ENCODE peak calls at places on chromosomes 3 and 15, in four cellular contexts. T, G, P and R are unnamed samples.

GRCh38 chr15:37823601-37824275 is 110.7 kb upstream of the TMCO5A start:
- DNase-seq in T (no peak), G (no peak), P (no peak), R (no peak)

GRCh38 chr3:56700136-56700535 is 17.1 kb upstream of the TASOR start:
- DNase-seq in T (no peak), G (no peak), P (no peak), R (no peak)

GRCh38 chr15:27592036-27592725 is 506.9 kb downstream of the OCA2 start:
- DNase-seq in T (no peak), G (no peak), P (no peak), R (no peak)

GRCh38 chr15:55276324-55276723 is 13.3 kb downstream of the RAB27A start:
- DNase-seq in T (no peak), G (no peak), P (no peak), R (no peak)

GRCh38 chr3:20060924-20061323 is 20.7 kb downstream of the KAT2B start:
- DNase-seq in T (no peak), G (no peak), P (no peak), R (no peak)

GRCh38 chr3:17973559-17973906 is 231.1 kb upstream of the TBC1D5 start:
- DNase-seq in T (no peak), G (no peak), P (no peak), R (no peak)

GRCh38 chr3:5136619-5137429 is 14.7 kb downstream of the ARL8B start:
- DNase-seq in T (peak), G (no peak), P (no peak), R (peak)

GRCh38 chr15:90552162-90552928 is 22.6 kb downstream of the CRTC3 start:
- DNase-seq in T (no peak), G (no peak), P (no peak), R (no peak)

DNA sequence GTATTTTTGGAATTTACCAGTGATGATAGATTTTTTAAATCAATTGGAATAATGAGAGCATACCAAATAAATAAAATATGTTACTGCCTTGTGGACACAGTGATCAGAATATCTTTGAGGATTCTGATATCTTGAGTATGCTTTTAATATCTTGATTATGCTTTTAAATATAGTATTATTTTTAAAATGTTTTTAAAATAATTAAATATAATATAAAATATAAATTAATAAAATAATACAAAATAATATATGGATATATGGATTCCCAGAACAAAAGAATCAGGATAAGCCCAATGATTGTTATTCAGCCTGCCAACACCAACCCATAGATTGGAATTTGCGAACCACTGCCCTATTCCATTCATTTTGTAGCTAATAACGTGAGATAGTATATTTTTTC is 91.9 kb upstream of the MLF1 start:
- DNase-seq in T (no peak), G (no peak), P (no peak), R (no peak)
- TF ChIP-seq POLR2A in T (no peak), G (no peak), P (no peak), R (no peak)

DNA sequence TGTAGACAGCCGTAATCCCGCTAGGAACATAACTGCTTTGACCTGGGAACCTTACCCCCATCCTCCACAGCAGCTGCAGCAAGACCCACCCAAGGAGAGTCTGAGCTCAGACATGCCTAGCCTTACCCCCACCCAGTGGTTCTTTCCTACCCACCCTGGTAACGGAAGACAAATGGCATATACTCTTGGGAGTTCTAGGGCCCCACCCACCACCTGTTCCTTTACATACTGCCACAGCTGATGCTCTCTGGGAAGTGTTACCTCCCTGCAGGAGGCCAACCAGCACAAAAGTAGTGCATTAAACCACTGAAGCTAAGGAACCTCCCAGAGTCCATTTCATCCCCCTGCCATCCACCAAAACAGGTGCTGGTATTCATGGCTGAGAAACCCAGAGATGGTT is 50.6 kb upstream of the AZI2 start:
- DNase-seq in T (no peak), G (no peak), P (no peak), R (no peak)
- TF ChIP-seq POLR2AphosphoS5 in T (no peak), G (no peak), P (no peak), R (no peak)

GRCh38 chr3:138834359-138835176 is at the start of gene PIK3CB:
- DNase-seq in T (peak), G (peak), P (peak), R (peak)
- TF ChIP-seq POLR2A in T (peak), G (no peak), P (peak), R (peak)

DNA sequence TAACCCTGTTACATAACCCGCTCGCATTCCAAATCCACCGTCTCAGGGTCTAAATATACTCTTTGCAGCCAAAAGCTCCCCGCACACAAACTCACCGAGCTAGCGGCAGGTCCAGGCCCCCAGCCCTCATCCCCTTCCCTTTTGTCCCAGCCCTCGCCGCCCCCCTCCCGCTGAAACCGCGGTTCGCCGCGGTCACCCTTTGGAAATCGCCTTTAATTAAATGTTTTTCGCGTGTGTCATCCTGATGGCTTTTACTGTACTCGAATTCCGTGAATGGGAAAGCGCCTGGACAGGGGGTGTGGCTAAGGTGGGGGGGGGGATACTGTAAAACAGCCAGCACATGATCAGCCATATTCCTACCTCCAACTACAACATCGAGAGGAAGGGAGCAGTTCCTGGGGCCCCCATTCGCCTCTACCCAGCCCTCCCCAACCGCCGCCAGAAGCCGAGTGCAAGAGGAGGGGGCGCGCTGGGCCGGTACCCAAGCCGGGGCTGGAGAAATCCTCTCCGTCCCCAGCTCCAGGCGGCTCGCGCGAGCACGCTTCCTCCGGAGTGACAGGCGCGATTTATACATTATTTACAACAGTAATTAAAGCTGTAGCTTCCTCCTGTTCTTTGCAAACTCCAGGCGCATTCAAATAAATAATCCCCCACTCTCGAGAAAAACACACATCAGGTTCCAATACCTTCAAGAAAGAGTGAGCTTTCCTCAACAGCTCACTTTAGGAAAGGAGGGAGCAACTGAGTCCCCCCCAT is 1.7 kb downstream of the RORA start:
- DNase-seq in T (no peak), G (no peak), P (no peak), R (no peak)
- TF ChIP-seq POLR2AphosphoS5 in T (no peak), G (no peak), P (no peak), R (no peak)

DNA sequence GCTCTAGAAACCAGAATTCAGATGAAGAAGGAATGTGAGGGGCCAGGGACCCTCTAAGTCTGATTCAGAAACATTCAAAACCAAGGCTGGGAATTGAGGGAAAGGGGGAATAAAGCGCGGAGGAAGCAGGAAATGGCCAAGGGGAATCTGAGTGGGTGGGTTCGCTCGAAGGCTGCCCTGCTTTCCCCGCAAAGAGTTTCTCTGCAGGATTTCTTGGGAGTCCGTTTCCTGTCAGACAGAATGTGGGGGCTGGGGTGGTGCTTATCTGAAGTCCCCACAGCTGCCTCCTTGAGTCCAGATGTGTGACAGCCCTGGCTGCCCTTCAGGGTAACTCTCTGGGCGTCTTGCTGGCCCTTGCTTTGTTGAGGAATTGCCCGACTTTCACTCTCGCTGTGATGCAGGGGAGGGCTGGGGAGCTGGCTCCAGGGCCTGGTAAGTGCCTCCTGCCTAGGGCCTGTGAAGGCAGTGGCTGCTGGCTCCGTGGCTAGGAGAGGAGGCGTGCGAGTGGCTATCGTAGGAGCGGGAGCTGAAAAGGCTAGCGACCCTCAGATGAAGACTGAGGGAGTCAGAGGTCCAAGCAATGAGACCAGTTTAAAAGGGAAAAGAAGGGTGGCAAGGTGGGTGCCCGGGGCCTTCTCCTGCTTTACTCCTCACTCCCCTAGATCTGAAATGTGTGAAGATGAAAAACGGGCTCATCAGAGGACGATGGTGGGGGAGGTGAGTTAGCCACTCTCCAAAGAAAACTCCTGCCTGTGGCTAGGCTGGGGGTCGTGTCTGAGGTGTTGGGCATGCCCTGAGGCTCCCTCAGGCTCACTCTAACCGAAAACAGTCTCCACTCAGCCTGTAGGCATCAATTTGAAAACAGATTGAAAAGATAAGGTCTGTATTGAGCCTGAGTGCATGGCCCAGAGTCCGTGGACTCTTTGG is 143.9 kb upstream of the UMPS start:
- DNase-seq in T (peak), G (no peak), P (no peak), R (no peak)
- TF ChIP-seq POLR2A in T (no peak), G (no peak), P (no peak), R (no peak)

GRCh38 chr3:58168498-58168897 is 42.3 kb downstream of the DNASE1L3 start:
- DNase-seq in T (no peak), G (no peak), P (no peak), R (no peak)
- TF ChIP-seq POLR2AphosphoS5 in T (no peak), G (no peak), P (no peak), R (no peak)

DNA sequence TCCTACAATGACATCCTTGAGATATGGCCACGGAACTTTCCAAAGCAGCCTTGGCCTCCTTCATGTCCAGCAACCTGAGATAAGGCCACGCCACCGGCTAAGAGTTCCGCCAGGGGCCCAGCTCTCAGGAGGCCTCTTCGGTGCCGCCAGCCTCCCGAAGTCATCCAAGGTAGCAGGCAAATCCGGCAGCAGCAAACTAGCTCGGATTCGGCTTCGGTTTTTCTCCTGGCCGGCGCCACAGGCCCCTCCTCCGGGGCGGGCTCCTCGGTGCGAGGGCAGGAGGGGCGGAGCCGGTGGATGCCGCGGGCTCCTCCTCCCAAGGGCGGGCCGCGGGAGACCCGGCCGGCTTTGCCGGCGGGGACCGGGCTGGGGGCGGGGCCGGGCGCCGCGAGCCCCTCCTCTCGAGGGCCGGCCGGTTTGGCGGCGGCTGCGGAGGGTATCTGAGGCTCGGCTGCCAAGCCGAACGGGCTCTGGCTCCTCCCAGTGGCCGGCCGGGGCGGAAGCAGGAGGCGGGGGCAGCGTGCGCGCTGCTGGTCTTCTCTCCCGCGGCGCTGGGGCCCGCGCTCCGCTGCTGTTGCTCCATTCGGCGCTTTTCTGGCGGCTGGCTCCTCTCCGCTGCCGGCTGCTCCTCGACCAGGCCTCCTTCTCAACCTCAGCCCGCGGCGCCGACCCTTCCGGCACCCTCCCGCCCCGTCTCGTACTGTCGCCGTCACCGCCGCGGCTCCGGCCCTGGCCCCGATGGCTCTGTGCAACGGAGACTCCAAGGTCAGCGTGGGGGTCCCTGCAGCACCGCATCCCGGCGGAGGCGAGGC is at the start of gene GMPS:
- DNase-seq in T (peak), G (peak), P (peak), R (peak)
- TF ChIP-seq POLR2A in T (peak), G (no peak), P (peak), R (peak)

GRCh38 chr3:38004415-38005075 is 14.0 kb downstream of the VILL start:
- DNase-seq in T (peak), G (no peak), P (no peak), R (no peak)
- TF ChIP-seq POLR2AphosphoS5 in T (no peak), G (no peak), P (no peak), R (no peak)